ENCODE peak calls at places on chromosomes 4 and X, in seven cellular contexts. K, H, Q, A, F, O and Z are unnamed samples.

GRCh38 chr4:6469898-6470501 is 2.4 kb downstream of the PPP2R2C start:
- DNase-seq in K (no peak), H (peak; percentile 19), Q (no peak), A (no peak), F (no peak), O (no peak), Z (no peak)

GRCh38 chr4:129143359-129143758 is 47.4 kb downstream of the C4orf33 start:
- DNase-seq in K (no peak), H (no peak), Q (no peak), A (no peak), F (no peak), O (no peak), Z (no peak)

GRCh38 chr4:85747871-85748491 is 273.0 kb downstream of the ARHGAP24 start:
- DNase-seq in K (peak; percentile 75), H (peak; percentile 7), Q (peak; percentile 52), A (peak; percentile 87), F (peak; percentile 80), O (peak; percentile 75), Z (peak; percentile 61)

GRCh38 chrX:136250191-136251041 is 784 bp downstream of the MAP7D3 start:
- DNase-seq in K (no peak), H (peak; percentile 40), Q (no peak), A (peak; percentile 41), F (peak; percentile 59), O (peak; percentile 37), Z (no peak)

GRCh38 chr4:47213971-47214370 is 182.6 kb downstream of the GABRB1 start:
- DNase-seq in K (peak; percentile 35), H (no peak), Q (peak; percentile 36), A (no peak), F (peak; percentile 67), O (peak; percentile 98), Z (peak; percentile 98)

GRCh38 chrX:102934624-102935023 is 2.4 kb upstream of the RAB40AL start:
- DNase-seq in K (peak; percentile 67), H (peak; percentile 3), Q (no peak), A (peak; percentile 27), F (peak; percentile 39), O (no peak), Z (no peak)

GRCh38 chr4:6263541-6264540 is 5.8 kb upstream of the WFS1 start:
- DNase-seq in K (peak; percentile 61), H (no peak), Q (no peak), A (peak; percentile 51), F (peak; percentile 64), O (peak; percentile 46), Z (peak; percentile 25)

GRCh38 chr4:3530051-3530450 is 2.2 kb downstream of the LRPAP1 start:
- DNase-seq in K (no peak), H (no peak), Q (no peak), A (no peak), F (no peak), O (no peak), Z (no peak)

GRCh38 chr4:142550955-142551354 is 295.1 kb downstream of the INPP4B start:
- DNase-seq in K (peak; percentile 37), H (no peak), Q (no peak), A (no peak), F (peak; percentile 18), O (peak; percentile 34), Z (no peak)

GRCh38 chr4:85928775-85929585 is 430.9 kb downstream of the MAPK10 start:
- DNase-seq in K (no peak), H (no peak), Q (no peak), A (no peak), F (peak; percentile 84), O (peak; percentile 75), Z (peak; percentile 70)

GRCh38 chr4:8725071-8725841 is 132.7 kb downstream of the CPZ start:
- DNase-seq in K (no peak), H (no peak), Q (no peak), A (peak; percentile 9), F (no peak), O (no peak), Z (no peak)

GRCh38 chr4:83212041-83212851 is 72.4 kb downstream of the COQ2 start:
- DNase-seq in K (no peak), H (no peak), Q (peak; percentile 62), A (peak; percentile 28), F (no peak), O (no peak), Z (no peak)

GRCh38 chr4:5916229-5916628 is 23.3 kb upstream of the CRMP1 start:
- DNase-seq in K (no peak), H (no peak), Q (no peak), A (no peak), F (no peak), O (no peak), Z (no peak)

GRCh38 chr4:158801066-158801465 is 32.2 kb downstream of the FNIP2 start:
- DNase-seq in K (no peak), H (no peak), Q (no peak), A (no peak), F (no peak), O (no peak), Z (no peak)

GRCh38 chrX:41720125-41720780 is 3.7 kb upstream of the GPR82 start:
- DNase-seq in K (no peak), H (no peak), Q (no peak), A (no peak), F (peak; percentile 5), O (peak; percentile 51), Z (peak; percentile 31)

GRCh38 chrX:29531336-29531735 is 684.0 kb upstream of the MAGEB2 start:
- DNase-seq in K (no peak), H (no peak), Q (no peak), A (no peak), F (no peak), O (no peak), Z (no peak)

GRCh38 chr4:75790024-75790423 is 65.6 kb downstream of the USO1 start:
- DNase-seq in K (no peak), H (no peak), Q (no peak), A (no peak), F (no peak), O (no peak), Z (no peak)

GRCh38 chr4:82371398-82371972 is 2.3 kb downstream of the HNRNPD start:
- DNase-seq in K (peak; percentile 3), H (no peak), Q (no peak), A (no peak), F (peak; percentile 49), O (no peak), Z (no peak)

GRCh38 chrX:134737061-134737460 is 78.8 kb upstream of the PLAC1 start:
- DNase-seq in K (no peak), H (no peak), Q (no peak), A (no peak), F (peak; percentile 56), O (no peak), Z (peak; percentile 14)

GRCh38 chr4:18294846-18295245 is 273.3 kb upstream of the LCORL start:
- DNase-seq in K (no peak), H (no peak), Q (no peak), A (no peak), F (no peak), O (no peak), Z (no peak)

GRCh38 chr4:86633854-86634253 is 39.7 kb downstream of the PTPN13 start:
- DNase-seq in K (no peak), H (no peak), Q (no peak), A (no peak), F (no peak), O (no peak), Z (no peak)

GRCh38 chrX:108734426-108734825 is 1.9 kb downstream of the IRS4 start:
- DNase-seq in K (no peak), H (no peak), Q (no peak), A (no peak), F (no peak), O (no peak), Z (no peak)
- H3K4me3 ChIP-seq in K (no peak overlapping the region), H (no peak overlapping the region), Q (no peak overlapping the region), A (no peak overlapping the region), F (no peak overlapping the region), O (no peak overlapping the region), Z (no peak overlapping the region)

DNA sequence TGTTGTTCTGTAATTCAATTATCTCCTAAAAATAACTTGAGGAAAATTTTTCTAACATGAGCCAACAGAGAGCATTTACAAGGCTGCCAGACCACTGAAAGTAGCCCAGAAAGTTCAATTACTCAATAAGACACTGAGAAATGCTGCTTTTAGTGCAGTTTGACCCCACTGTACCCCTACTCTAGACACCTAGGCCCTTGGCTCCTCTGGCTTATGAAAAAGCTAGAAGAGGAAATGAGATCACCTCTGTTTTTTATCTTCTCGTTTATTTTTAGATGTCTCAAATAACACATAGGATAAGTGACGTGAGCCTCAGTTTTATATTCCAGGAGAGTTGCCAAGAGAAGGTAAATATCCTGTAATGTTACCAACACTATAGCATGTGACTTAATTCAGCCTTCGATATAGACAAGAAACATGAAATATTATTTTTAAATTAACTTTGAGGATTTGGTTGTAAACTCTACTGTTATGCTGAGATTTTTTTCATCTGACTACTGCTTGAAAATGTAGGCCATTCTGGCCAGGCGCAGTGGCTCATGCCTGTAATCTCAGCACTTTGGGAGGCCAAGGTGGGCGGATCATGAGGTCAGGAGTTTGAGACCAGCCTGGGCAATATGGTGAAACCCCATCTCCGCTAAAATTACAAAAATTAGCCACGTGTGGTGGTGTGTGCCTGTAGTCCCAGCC is 24.4 kb downstream of the TNIP3 start:
- DNase-seq in K (peak; percentile 51), H (no peak), Q (no peak), A (no peak), F (peak; percentile 68), O (peak; percentile 93), Z (peak; percentile 93)
- H3K4me2 ChIP-seq in K (no peak overlapping the region), H (no peak overlapping the region), Q (no peak overlapping the region), A (no peak overlapping the region), F (peak overlapping the region; percentile 35), O (no peak overlapping the region), Z (peak overlapping the region; percentile 21)

GRCh38 chr4:84481077-84481878 is 17.8 kb downstream of the NKX6-1 start:
- DNase-seq in K (no peak), H (no peak), Q (no peak), A (no peak), F (no peak), O (no peak), Z (no peak)

GRCh38 chr4:84482564-84483563 is 16.2 kb downstream of the NKX6-1 start:
- DNase-seq in K (no peak), H (no peak), Q (no peak), A (peak; percentile 86), F (peak; percentile 53), O (no peak), Z (no peak)

GRCh38 chr4:84481879-84482245 is 17.2 kb downstream of the NKX6-1 start:
- DNase-seq in K (no peak), H (no peak), Q (no peak), A (no peak), F (no peak), O (no peak), Z (no peak)

GRCh38 chr4:84484274-84484673 is 14.8 kb downstream of the NKX6-1 start:
- DNase-seq in K (no peak), H (no peak), Q (no peak), A (peak; percentile 70), F (no peak), O (no peak), Z (no peak)

DNA sequence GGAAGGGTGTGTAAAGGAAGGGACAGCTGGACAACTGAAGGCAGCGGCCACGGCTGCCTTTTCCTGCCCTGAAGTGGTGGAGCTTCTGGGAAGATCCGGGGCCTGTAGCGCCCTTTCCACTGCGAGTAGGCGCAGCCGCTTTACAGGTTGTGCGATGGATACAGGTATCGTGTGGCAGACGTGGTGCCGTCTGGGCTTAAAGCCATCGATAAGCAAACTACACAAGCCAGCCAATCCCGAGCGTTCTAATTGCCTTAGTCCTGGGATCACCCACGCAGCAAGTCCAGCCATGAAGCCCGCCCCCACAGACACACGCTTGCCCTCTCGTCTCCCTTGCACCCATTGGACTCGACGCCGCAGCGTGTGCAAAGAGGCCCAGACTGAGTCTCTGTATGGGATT is 15.4 kb downstream of the NKX6-1 start:
- DNase-seq in K (no peak), H (no peak), Q (no peak), A (no peak), F (no peak), O (no peak), Z (no peak)
- H3K4me3 ChIP-seq in K (no peak overlapping the region), H (no peak overlapping the region), Q (no peak overlapping the region), A (no peak overlapping the region), F (no peak overlapping the region), O (no peak overlapping the region), Z (no peak overlapping the region)

GRCh38 chr4:44157611-44158277 is 290.9 kb downstream of the KCTD8 start:
- DNase-seq in K (peak; percentile 84), H (no peak), Q (no peak), A (no peak), F (peak; percentile 2), O (peak; percentile 72), Z (peak; percentile 64)
- H3K4me2 ChIP-seq in K (peak overlapping the region; percentile 48), H (no peak overlapping the region), Q (no peak overlapping the region), A (no peak overlapping the region), F (no peak overlapping the region), O (no peak overlapping the region), Z (peak overlapping the region; percentile 79)